ENCODE peak calls at places on chromosomes 5 and 9, in seven cellular contexts. One of them, this sample, is unnamed.

GRCh38 chr5:172886974-172887491 is 53.0 kb downstream of the ERGIC1 start:
- DNase-seq in K562: no peak
- DNase-seq in hepatocyte: peak; percentile 64
- DNase-seq in PC-3: no peak
- DNase-seq in SK-N-SH: no peak
- DNase-seq in GM23338: no peak
- DNase-seq in neural progenitor cell: no peak
- DNase-seq in this sample: no peak

GRCh38 chr5:154202379-154203260 is 12.1 kb downstream of the GALNT10 start:
- DNase-seq in K562: peak; percentile 64
- DNase-seq in hepatocyte: no peak
- DNase-seq in PC-3: no peak
- DNase-seq in SK-N-SH: no peak
- DNase-seq in GM23338: peak; percentile 25
- DNase-seq in neural progenitor cell: no peak
- DNase-seq in this sample: no peak

GRCh38 chr5:89297111-89297510 is 414.1 kb upstream of the MEF2C start:
- DNase-seq in K562: no peak
- DNase-seq in hepatocyte: no peak
- DNase-seq in PC-3: no peak
- DNase-seq in SK-N-SH: no peak
- DNase-seq in GM23338: no peak
- DNase-seq in neural progenitor cell: no peak
- DNase-seq in this sample: no peak

GRCh38 chr5:111083323-111083722 is 8.8 kb upstream of the WDR36 start:
- DNase-seq in K562: no peak
- DNase-seq in hepatocyte: no peak
- DNase-seq in PC-3: no peak
- DNase-seq in SK-N-SH: no peak
- DNase-seq in GM23338: no peak
- DNase-seq in neural progenitor cell: no peak
- DNase-seq in this sample: no peak

GRCh38 chr9:18149457-18150011 is 324.4 kb upstream of the ADAMTSL1 start:
- DNase-seq in K562: no peak
- DNase-seq in hepatocyte: no peak
- DNase-seq in PC-3: peak; percentile 21
- DNase-seq in SK-N-SH: no peak
- DNase-seq in GM23338: no peak
- DNase-seq in neural progenitor cell: no peak
- DNase-seq in this sample: no peak

GRCh38 chr9:37998881-37999311 is 70.1 kb downstream of the SHB start:
- DNase-seq in K562: no peak
- DNase-seq in hepatocyte: no peak
- DNase-seq in PC-3: no peak
- DNase-seq in SK-N-SH: no peak
- DNase-seq in GM23338: no peak
- DNase-seq in neural progenitor cell: no peak
- DNase-seq in this sample: no peak

GRCh38 chr5:95892784-95893354 is 68.8 kb downstream of the ELL2 start:
- DNase-seq in K562: peak; percentile 34
- DNase-seq in hepatocyte: peak; percentile 45
- DNase-seq in PC-3: peak; percentile 56
- DNase-seq in SK-N-SH: peak; percentile 33
- DNase-seq in GM23338: peak; percentile 70
- DNase-seq in neural progenitor cell: peak; percentile 42
- DNase-seq in this sample: peak; percentile 40

GRCh38 chr9:107005201-107005600 is 142.2 kb downstream of the ZNF462 start:
- DNase-seq in K562: no peak
- DNase-seq in hepatocyte: no peak
- DNase-seq in PC-3: no peak
- DNase-seq in SK-N-SH: no peak
- DNase-seq in GM23338: no peak
- DNase-seq in neural progenitor cell: no peak
- DNase-seq in this sample: no peak

GRCh38 chr9:94772654-94773303 is 46.3 kb downstream of the AOPEP start:
- DNase-seq in K562: no peak
- DNase-seq in hepatocyte: peak; percentile 63
- DNase-seq in PC-3: no peak
- DNase-seq in SK-N-SH: peak; percentile 42
- DNase-seq in GM23338: no peak
- DNase-seq in neural progenitor cell: no peak
- DNase-seq in this sample: no peak

GRCh38 chr9:14373726-14374125 is 59.8 kb upstream of the NFIB start:
- DNase-seq in K562: no peak
- DNase-seq in hepatocyte: no peak
- DNase-seq in PC-3: no peak
- DNase-seq in SK-N-SH: no peak
- DNase-seq in GM23338: no peak
- DNase-seq in neural progenitor cell: no peak
- DNase-seq in this sample: no peak

GRCh38 chr9:70398145-70398556 is 16.3 kb downstream of the KLF9 start:
- DNase-seq in K562: peak; percentile 30
- DNase-seq in hepatocyte: no peak
- DNase-seq in PC-3: no peak
- DNase-seq in SK-N-SH: no peak
- DNase-seq in GM23338: no peak
- DNase-seq in neural progenitor cell: no peak
- DNase-seq in this sample: no peak

GRCh38 chr9:88988796-88989641 is 2.2 kb upstream of the S1PR3 start:
- DNase-seq in K562: no peak
- DNase-seq in hepatocyte: no peak
- DNase-seq in PC-3: no peak
- DNase-seq in SK-N-SH: no peak
- DNase-seq in GM23338: no peak
- DNase-seq in neural progenitor cell: no peak
- DNase-seq in this sample: no peak

GRCh38 chr9:126482361-126483044 is 131.2 kb upstream of the LMX1B start:
- DNase-seq in K562: peak; percentile 36
- DNase-seq in hepatocyte: peak; percentile 66
- DNase-seq in PC-3: no peak
- DNase-seq in SK-N-SH: no peak
- DNase-seq in GM23338: peak; percentile 82
- DNase-seq in neural progenitor cell: peak; percentile 91
- DNase-seq in this sample: peak; percentile 78

GRCh38 chr9:69174645-69175487 is 789 bp downstream of the TJP2 start:
- DNase-seq in K562: no peak
- DNase-seq in hepatocyte: peak; percentile 76
- DNase-seq in PC-3: peak; percentile 91
- DNase-seq in SK-N-SH: peak; percentile 62
- DNase-seq in GM23338: peak; percentile 78
- DNase-seq in neural progenitor cell: peak; percentile 54
- DNase-seq in this sample: peak; percentile 55

GRCh38 chr9:69179037-69179436 is 5.0 kb downstream of the TJP2 start:
- DNase-seq in K562: no peak
- DNase-seq in hepatocyte: no peak
- DNase-seq in PC-3: no peak
- DNase-seq in SK-N-SH: no peak
- DNase-seq in GM23338: no peak
- DNase-seq in neural progenitor cell: no peak
- DNase-seq in this sample: no peak

GRCh38 chr9:69178583-69179011 is 4.5 kb downstream of the TJP2 start:
- DNase-seq in K562: no peak
- DNase-seq in hepatocyte: no peak
- DNase-seq in PC-3: peak; percentile 89
- DNase-seq in SK-N-SH: no peak
- DNase-seq in GM23338: no peak
- DNase-seq in neural progenitor cell: no peak
- DNase-seq in this sample: no peak

GRCh38 chr9:69175488-69175872 is 1.4 kb downstream of the TJP2 start:
- DNase-seq in K562: no peak
- DNase-seq in hepatocyte: no peak
- DNase-seq in PC-3: no peak
- DNase-seq in SK-N-SH: no peak
- DNase-seq in GM23338: no peak
- DNase-seq in neural progenitor cell: peak; percentile 30
- DNase-seq in this sample: no peak

GRCh38 chr9:69176446-69177135 is 2.5 kb downstream of the TJP2 start:
- DNase-seq in K562: no peak
- DNase-seq in hepatocyte: no peak
- DNase-seq in PC-3: no peak
- DNase-seq in SK-N-SH: no peak
- DNase-seq in GM23338: no peak
- DNase-seq in neural progenitor cell: no peak
- DNase-seq in this sample: no peak
- H4K20me1 ChIP-seq in K562: no peaks in the 10 kb centered on the region
- H4K20me1 ChIP-seq in hepatocyte: peaks cover 6% of the 10 kb centered on the region
- H4K20me1 ChIP-seq in PC-3: no peaks in the 10 kb centered on the region
- H4K20me1 ChIP-seq in SK-N-SH: no peaks in the 10 kb centered on the region
- H4K20me1 ChIP-seq in GM23338: peaks cover 19% of the 10 kb centered on the region
- H4K20me1 ChIP-seq in neural progenitor cell: no peaks in the 10 kb centered on the region
- H4K20me1 ChIP-seq in this sample: no peaks in the 10 kb centered on the region

DNA sequence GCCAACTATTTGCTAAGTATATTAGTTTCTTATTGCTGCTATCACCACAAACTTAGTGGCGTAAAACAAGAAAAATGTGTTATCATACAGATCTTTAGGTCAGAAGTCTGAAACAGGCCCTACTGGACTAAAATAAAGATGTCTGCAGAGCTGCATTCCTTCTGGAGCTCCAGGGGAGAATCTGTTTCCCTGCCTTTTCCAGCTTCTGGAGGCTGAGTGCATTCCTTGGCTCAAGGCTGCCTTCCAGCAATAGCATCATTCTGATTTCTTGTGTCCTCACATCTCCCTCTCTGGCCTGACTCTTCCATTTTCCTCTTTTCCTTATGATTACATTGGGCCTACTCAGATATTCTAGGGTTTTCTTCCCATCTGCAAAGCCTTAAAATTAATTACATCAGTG is 15.9 kb downstream of the MAN2A1 start:
- DNase-seq in K562: no peak
- DNase-seq in hepatocyte: no peak
- DNase-seq in PC-3: no peak
- DNase-seq in SK-N-SH: no peak
- DNase-seq in GM23338: peak; percentile 35
- DNase-seq in neural progenitor cell: peak; percentile 20
- DNase-seq in this sample: no peak
- H4K20me1 ChIP-seq in K562: peaks cover 4% of the 10 kb centered on the region
- H4K20me1 ChIP-seq in hepatocyte: peaks cover 29% of the 10 kb centered on the region
- H4K20me1 ChIP-seq in PC-3: no peaks in the 10 kb centered on the region
- H4K20me1 ChIP-seq in SK-N-SH: peaks cover 7% of the 10 kb centered on the region
- H4K20me1 ChIP-seq in GM23338: peaks cover 47% of the 10 kb centered on the region
- H4K20me1 ChIP-seq in neural progenitor cell: peaks cover 69% of the 10 kb centered on the region
- H4K20me1 ChIP-seq in this sample: no peaks in the 10 kb centered on the region

DNA sequence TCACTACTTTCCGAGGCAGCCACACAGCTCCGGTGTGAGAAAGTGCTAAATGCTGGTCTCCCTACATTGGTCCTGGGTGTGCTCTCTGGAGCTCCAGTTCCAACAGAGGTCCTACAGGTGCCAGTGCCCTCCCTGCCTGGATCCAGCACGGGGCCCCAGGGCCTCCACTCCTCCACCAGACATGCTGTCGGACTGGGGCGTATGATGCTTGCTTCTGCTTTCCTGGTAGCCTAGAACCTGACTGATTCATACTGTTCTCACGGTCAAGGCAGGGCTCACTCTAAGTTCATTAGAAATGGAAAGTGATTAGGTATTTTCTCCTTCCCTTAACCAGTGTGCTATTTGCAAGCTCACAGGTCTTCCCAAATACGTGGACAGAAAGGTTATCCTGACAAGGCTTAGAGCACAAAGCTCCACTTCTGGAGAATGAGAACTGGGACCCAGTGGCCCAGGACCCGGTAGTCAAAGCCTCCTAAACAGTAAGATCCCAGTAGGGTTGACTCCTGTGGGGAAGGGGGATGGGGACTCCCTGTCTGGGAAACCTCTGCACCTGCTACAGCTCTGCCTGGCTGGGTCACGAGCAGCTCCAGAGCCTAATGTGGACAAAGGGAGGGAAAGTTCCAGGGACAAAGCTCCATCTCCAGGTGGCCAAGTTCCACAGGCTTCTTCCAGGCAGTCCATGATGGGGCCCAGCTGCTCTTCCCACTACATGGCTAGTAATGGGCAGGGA is 98.1 kb downstream of the PAX5 start:
- DNase-seq in K562: no peak
- DNase-seq in hepatocyte: no peak
- DNase-seq in PC-3: no peak
- DNase-seq in SK-N-SH: no peak
- DNase-seq in GM23338: no peak
- DNase-seq in neural progenitor cell: no peak
- DNase-seq in this sample: no peak
- H4K20me1 ChIP-seq in K562: no peaks in the 10 kb centered on the region
- H4K20me1 ChIP-seq in hepatocyte: no peaks in the 10 kb centered on the region
- H4K20me1 ChIP-seq in PC-3: no peaks in the 10 kb centered on the region
- H4K20me1 ChIP-seq in SK-N-SH: no peaks in the 10 kb centered on the region
- H4K20me1 ChIP-seq in GM23338: no peaks in the 10 kb centered on the region
- H4K20me1 ChIP-seq in neural progenitor cell: no peaks in the 10 kb centered on the region
- H4K20me1 ChIP-seq in this sample: no peaks in the 10 kb centered on the region

GRCh38 chr5:138544171-138545134 is 1.4 kb upstream of the ETF1 start:
- DNase-seq in K562: no peak
- DNase-seq in hepatocyte: peak; percentile 23
- DNase-seq in PC-3: peak; percentile 25
- DNase-seq in SK-N-SH: no peak
- DNase-seq in GM23338: no peak
- DNase-seq in neural progenitor cell: peak; percentile 4
- DNase-seq in this sample: no peak

GRCh38 chr5:138541511-138541910 is 1.5 kb downstream of the ETF1 start:
- DNase-seq in K562: no peak
- DNase-seq in hepatocyte: no peak
- DNase-seq in PC-3: no peak
- DNase-seq in SK-N-SH: no peak
- DNase-seq in GM23338: no peak
- DNase-seq in neural progenitor cell: no peak
- DNase-seq in this sample: no peak

GRCh38 chr5:138543730-138544104 is 681 bp upstream of the ETF1 start:
- DNase-seq in K562: no peak
- DNase-seq in hepatocyte: no peak
- DNase-seq in PC-3: no peak
- DNase-seq in SK-N-SH: peak; percentile 63
- DNase-seq in GM23338: no peak
- DNase-seq in neural progenitor cell: no peak
- DNase-seq in this sample: no peak

GRCh38 chr5:138542956-138543729 is at the start of gene ETF1:
- DNase-seq in K562: peak; percentile 99
- DNase-seq in hepatocyte: peak; percentile 100
- DNase-seq in PC-3: peak; percentile 98
- DNase-seq in SK-N-SH: peak; percentile 97
- DNase-seq in GM23338: peak; percentile 99
- DNase-seq in neural progenitor cell: peak; percentile 100
- DNase-seq in this sample: peak; percentile 100

DNA sequence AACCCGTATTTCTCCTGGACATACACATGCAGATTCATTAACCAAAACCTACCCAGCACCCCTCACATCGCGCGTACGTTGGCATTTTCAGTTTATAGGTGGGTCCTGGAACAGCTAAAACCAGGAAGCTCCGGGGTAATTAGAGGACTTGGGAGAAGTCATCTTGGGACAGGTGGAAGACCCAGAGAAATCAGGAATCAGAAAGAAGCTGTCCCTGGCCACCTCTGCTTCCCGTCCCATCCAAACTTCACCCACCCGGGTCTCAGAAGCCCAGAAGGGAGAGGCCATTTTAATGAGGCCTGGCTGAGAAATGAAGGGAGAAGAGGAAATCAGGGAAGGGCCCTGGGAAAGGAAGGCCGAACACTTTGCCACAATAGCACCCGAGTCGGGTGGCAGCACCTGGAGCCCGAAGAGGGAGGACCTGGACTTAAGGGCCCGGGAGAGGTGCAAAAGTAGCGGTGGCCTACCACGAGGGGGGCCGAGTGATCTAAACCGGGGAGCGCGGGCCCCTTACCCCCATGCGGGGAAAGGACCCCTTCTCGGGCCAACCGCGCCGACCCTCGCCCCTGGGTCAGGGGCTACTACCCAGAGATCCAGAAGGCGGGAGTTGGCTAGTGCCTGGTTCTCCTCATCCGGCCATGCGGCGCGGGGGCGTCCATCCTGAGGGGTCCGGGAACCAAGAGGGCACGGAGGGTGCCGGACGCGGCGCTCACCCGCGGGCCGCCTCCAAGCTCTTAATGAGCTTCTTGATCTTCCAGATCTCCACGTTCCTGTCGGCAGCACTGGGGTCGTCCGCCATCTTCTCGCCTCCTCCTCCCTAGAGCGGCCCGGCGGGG is 698 bp downstream of the ETF1 start:
- DNase-seq in K562: peak; percentile 59
- DNase-seq in hepatocyte: peak; percentile 17
- DNase-seq in PC-3: no peak
- DNase-seq in SK-N-SH: peak; percentile 28
- DNase-seq in GM23338: no peak
- DNase-seq in neural progenitor cell: peak; percentile 4
- DNase-seq in this sample: no peak
- H4K20me1 ChIP-seq in K562: peaks cover 31% of the 10 kb centered on the region
- H4K20me1 ChIP-seq in hepatocyte: peaks cover 45% of the 10 kb centered on the region
- H4K20me1 ChIP-seq in PC-3: peaks cover 35% of the 10 kb centered on the region
- H4K20me1 ChIP-seq in SK-N-SH: peaks cover 46% of the 10 kb centered on the region
- H4K20me1 ChIP-seq in GM23338: peaks cover 56% of the 10 kb centered on the region
- H4K20me1 ChIP-seq in neural progenitor cell: peaks cover 57% of the 10 kb centered on the region
- H4K20me1 ChIP-seq in this sample: no peaks in the 10 kb centered on the region

This sample was measured in H9.